ENCODE peak calls at places on chromosomes 2 and 18, in five cellular contexts. S is KBM-7, P is GM12891, Y is cerebellum, I is NCI-H524 treated with DMSO at 0.1 percent for 48 hours. C is an unnamed sample.
A peak's percentile ranks its signal among the peaks of the same experiment; 100 is the strongest.

GRCh38 chr18:55012041-55012440 is 52.8 kb upstream of the CCDC68 start:
- DNase-seq in I (no peak), Y (no peak), P (no peak), S (no peak), C (no peak)

GRCh38 chr18:76957384-76958355 is 135.3 kb downstream of the ZNF236 start:
- DNase-seq in Y (no peak), S (no peak), I (no peak), P (no peak), C (no peak)

GRCh38 chr2:173858297-173858731 is 106.9 kb downstream of the SP3 start:
- DNase-seq in S (peak; percentile 40), P (peak; percentile 25), I (no peak), Y (no peak), C (no peak)

GRCh38 chr2:40097691-40098376 is 318.8 kb upstream of the THUMPD2 start:
- DNase-seq in S (no peak), Y (no peak), I (no peak), P (no peak), C (no peak)

GRCh38 chr18:49812321-49813070 is 837 bp downstream of the ACAA2 start:
- DNase-seq in S (peak; percentile 47), Y (no peak), I (no peak), P (no peak), C (no peak)

GRCh38 chr2:236317938-236318396 is 53.8 kb upstream of the ASB18 start:
- DNase-seq in S (no peak), I (no peak), P (no peak), Y (no peak), C (no peak)

GRCh38 chr2:84283496-84283895 is 175.6 kb downstream of the SUCLG1 start:
- DNase-seq in P (no peak), S (no peak), I (no peak), Y (no peak), C (no peak)

GRCh38 chr2:127025357-127026062 is 81.4 kb downstream of the BIN1 start:
- DNase-seq in Y (peak; percentile 86), I (peak; percentile 93), S (peak; percentile 64), P (no peak), C (no peak)

GRCh38 chr2:27255187-27255586 is 7.7 kb downstream of the SLC30A3 start:
- DNase-seq in I (no peak), P (no peak), Y (no peak), S (no peak), C (peak; percentile 20)